ENCODE peak calls at places on chromosome 6, in five cellular contexts. One of them, this sample, is unnamed.

GRCh38 chr6:160895562-160895961 is 96.0 kb upstream of the MAP3K4 start:
- DNase-seq in breast epithelium: no peak
- DNase-seq in NCI-H748 treated with DMSO at 0.1 percent for 48 hours: no peak
- DNase-seq in lower leg skin: no peak
- DNase-seq in CD4-positive, alpha-beta T cell: no peak
- DNase-seq in this sample: no peak

GRCh38 chr6:62298745-62299392 is 12.8 kb upstream of the KHDRBS2 start:
- DNase-seq in breast epithelium: no peak
- DNase-seq in NCI-H748 treated with DMSO at 0.1 percent for 48 hours: no peak
- DNase-seq in lower leg skin: no peak
- DNase-seq in CD4-positive, alpha-beta T cell: no peak
- DNase-seq in this sample: no peak

GRCh38 chr6:92231220-92231701 is 1188.1 kb downstream of the EPHA7 start:
- DNase-seq in breast epithelium: no peak
- DNase-seq in NCI-H748 treated with DMSO at 0.1 percent for 48 hours: peak
- DNase-seq in lower leg skin: no peak
- DNase-seq in CD4-positive, alpha-beta T cell: no peak
- DNase-seq in this sample: peak

GRCh38 chr6:27668442-27669275 is 195.8 kb upstream of the ZNF184 start:
- DNase-seq in breast epithelium: no peak
- DNase-seq in NCI-H748 treated with DMSO at 0.1 percent for 48 hours: peak
- DNase-seq in lower leg skin: no peak
- DNase-seq in CD4-positive, alpha-beta T cell: no peak
- DNase-seq in this sample: peak

GRCh38 chr6:8274240-8274639 is 161.1 kb downstream of the SLC35B3 start:
- DNase-seq in breast epithelium: no peak
- DNase-seq in NCI-H748 treated with DMSO at 0.1 percent for 48 hours: no peak
- DNase-seq in lower leg skin: no peak
- DNase-seq in CD4-positive, alpha-beta T cell: no peak
- DNase-seq in this sample: no peak

GRCh38 chr6:34922177-34922663 is 33.2 kb downstream of the ANKS1A start:
- DNase-seq in breast epithelium: no peak
- DNase-seq in NCI-H748 treated with DMSO at 0.1 percent for 48 hours: no peak
- DNase-seq in lower leg skin: no peak
- DNase-seq in CD4-positive, alpha-beta T cell: no peak
- DNase-seq in this sample: no peak

GRCh38 chr6:15882345-15882744 is 219.5 kb upstream of the DTNBP1 start:
- DNase-seq in breast epithelium: no peak
- DNase-seq in NCI-H748 treated with DMSO at 0.1 percent for 48 hours: no peak
- DNase-seq in lower leg skin: no peak
- DNase-seq in CD4-positive, alpha-beta T cell: no peak
- DNase-seq in this sample: peak

GRCh38 chr6:108203189-108204119 is 37.6 kb downstream of the NR2E1 start:
- DNase-seq in breast epithelium: no peak
- DNase-seq in NCI-H748 treated with DMSO at 0.1 percent for 48 hours: no peak
- DNase-seq in lower leg skin: no peak
- DNase-seq in CD4-positive, alpha-beta T cell: no peak
- DNase-seq in this sample: no peak

GRCh38 chr6:138485005-138485545 is 14.2 kb downstream of the NHSL1 start:
- DNase-seq in breast epithelium: no peak
- DNase-seq in NCI-H748 treated with DMSO at 0.1 percent for 48 hours: peak
- DNase-seq in lower leg skin: no peak
- DNase-seq in CD4-positive, alpha-beta T cell: no peak
- DNase-seq in this sample: peak

GRCh38 chr6:33289784-33290315 is 449 bp downstream of the PFDN6 start:
- DNase-seq in breast epithelium: no peak
- DNase-seq in NCI-H748 treated with DMSO at 0.1 percent for 48 hours: no peak
- DNase-seq in lower leg skin: no peak
- DNase-seq in CD4-positive, alpha-beta T cell: no peak
- DNase-seq in this sample: no peak

GRCh38 chr6:35642471-35643161 is 46.1 kb downstream of the FKBP5 start:
- DNase-seq in breast epithelium: no peak
- DNase-seq in NCI-H748 treated with DMSO at 0.1 percent for 48 hours: no peak
- DNase-seq in lower leg skin: no peak
- DNase-seq in CD4-positive, alpha-beta T cell: no peak
- DNase-seq in this sample: no peak

GRCh38 chr6:164502838-164503237 is 806.6 kb downstream of the C6orf118 start:
- DNase-seq in breast epithelium: no peak
- DNase-seq in NCI-H748 treated with DMSO at 0.1 percent for 48 hours: no peak
- DNase-seq in lower leg skin: no peak
- DNase-seq in CD4-positive, alpha-beta T cell: no peak
- DNase-seq in this sample: no peak

GRCh38 chr6:4270799-4271198 is 135.4 kb upstream of the ECI2 start:
- DNase-seq in breast epithelium: no peak
- DNase-seq in NCI-H748 treated with DMSO at 0.1 percent for 48 hours: no peak
- DNase-seq in lower leg skin: no peak
- DNase-seq in CD4-positive, alpha-beta T cell: no peak
- DNase-seq in this sample: no peak

GRCh38 chr6:145948328-145948727 is 15.8 kb downstream of the SHPRH start:
- DNase-seq in breast epithelium: no peak
- DNase-seq in NCI-H748 treated with DMSO at 0.1 percent for 48 hours: no peak
- DNase-seq in lower leg skin: no peak
- DNase-seq in CD4-positive, alpha-beta T cell: no peak
- DNase-seq in this sample: no peak

GRCh38 chr6:144467153-144467762 is 182.1 kb downstream of the UTRN start:
- DNase-seq in breast epithelium: no peak
- DNase-seq in NCI-H748 treated with DMSO at 0.1 percent for 48 hours: no peak
- DNase-seq in lower leg skin: no peak
- DNase-seq in CD4-positive, alpha-beta T cell: no peak
- DNase-seq in this sample: no peak

GRCh38 chr6:42279966-42280629 is 62.4 kb upstream of the MRPS10 start:
- DNase-seq in breast epithelium: no peak
- DNase-seq in NCI-H748 treated with DMSO at 0.1 percent for 48 hours: no peak
- DNase-seq in lower leg skin: no peak
- DNase-seq in CD4-positive, alpha-beta T cell: no peak
- DNase-seq in this sample: no peak

GRCh38 chr6:3281669-3282460 is 23.1 kb downstream of the PSMG4 start:
- DNase-seq in breast epithelium: no peak
- DNase-seq in NCI-H748 treated with DMSO at 0.1 percent for 48 hours: no peak
- DNase-seq in lower leg skin: no peak
- DNase-seq in CD4-positive, alpha-beta T cell: no peak
- DNase-seq in this sample: no peak

GRCh38 chr6:56552212-56553130 is 90.2 kb downstream of the DST start:
- DNase-seq in breast epithelium: no peak
- DNase-seq in NCI-H748 treated with DMSO at 0.1 percent for 48 hours: no peak
- DNase-seq in lower leg skin: no peak
- DNase-seq in CD4-positive, alpha-beta T cell: no peak
- DNase-seq in this sample: no peak

GRCh38 chr6:50822078-50822476 is 3.4 kb downstream of the TFAP2B start:
- DNase-seq in breast epithelium: no peak
- DNase-seq in NCI-H748 treated with DMSO at 0.1 percent for 48 hours: peak
- DNase-seq in lower leg skin: no peak
- DNase-seq in CD4-positive, alpha-beta T cell: no peak
- DNase-seq in this sample: peak

GRCh38 chr6:39079726-39080125 is 31.1 kb downstream of the GLP1R start:
- DNase-seq in breast epithelium: no peak
- DNase-seq in NCI-H748 treated with DMSO at 0.1 percent for 48 hours: no peak
- DNase-seq in lower leg skin: no peak
- DNase-seq in CD4-positive, alpha-beta T cell: no peak
- DNase-seq in this sample: no peak

GRCh38 chr6:1575213-1576041 is 34.3 kb upstream of the FOXC1 start:
- DNase-seq in breast epithelium: peak
- DNase-seq in NCI-H748 treated with DMSO at 0.1 percent for 48 hours: no peak
- DNase-seq in lower leg skin: no peak
- DNase-seq in CD4-positive, alpha-beta T cell: no peak
- DNase-seq in this sample: no peak

GRCh38 chr6:100446922-100447899 is 17.5 kb downstream of the SIM1 start:
- DNase-seq in breast epithelium: no peak
- DNase-seq in NCI-H748 treated with DMSO at 0.1 percent for 48 hours: no peak
- DNase-seq in lower leg skin: no peak
- DNase-seq in CD4-positive, alpha-beta T cell: no peak
- DNase-seq in this sample: no peak

GRCh38 chr6:132491303-132491702 is 21.6 kb downstream of the STX7 start:
- DNase-seq in breast epithelium: no peak
- DNase-seq in NCI-H748 treated with DMSO at 0.1 percent for 48 hours: no peak
- DNase-seq in lower leg skin: no peak
- DNase-seq in CD4-positive, alpha-beta T cell: no peak
- DNase-seq in this sample: no peak

GRCh38 chr6:107116328-107116892 is 1.1 kb upstream of the BEND3 start:
- DNase-seq in breast epithelium: no peak
- DNase-seq in NCI-H748 treated with DMSO at 0.1 percent for 48 hours: peak
- DNase-seq in lower leg skin: no peak
- DNase-seq in CD4-positive, alpha-beta T cell: no peak
- DNase-seq in this sample: peak

GRCh38 chr6:63573899-63574553 is 1.7 kb downstream of the LOC128125822 start:
- DNase-seq in breast epithelium: no peak
- DNase-seq in NCI-H748 treated with DMSO at 0.1 percent for 48 hours: peak
- DNase-seq in lower leg skin: peak
- DNase-seq in CD4-positive, alpha-beta T cell: peak
- DNase-seq in this sample: peak

GRCh38 chr6:119349341-119350201 is at the start of gene MAN1A1:
- DNase-seq in breast epithelium: peak
- DNase-seq in NCI-H748 treated with DMSO at 0.1 percent for 48 hours: peak
- DNase-seq in lower leg skin: peak
- DNase-seq in CD4-positive, alpha-beta T cell: peak
- DNase-seq in this sample: peak

GRCh38 chr6:38143191-38144154 is 323.9 kb downstream of the ZFAND3 start:
- DNase-seq in breast epithelium: no peak
- DNase-seq in NCI-H748 treated with DMSO at 0.1 percent for 48 hours: no peak
- DNase-seq in lower leg skin: no peak
- DNase-seq in CD4-positive, alpha-beta T cell: no peak
- DNase-seq in this sample: peak

GRCh38 chr6:132446136-132446535 is 44.9 kb upstream of the MOXD1 start:
- DNase-seq in breast epithelium: no peak
- DNase-seq in NCI-H748 treated with DMSO at 0.1 percent for 48 hours: no peak
- DNase-seq in lower leg skin: no peak
- DNase-seq in CD4-positive, alpha-beta T cell: no peak
- DNase-seq in this sample: no peak

GRCh38 chr6:169833258-169833794 is 81.9 kb downstream of the ERMARD start:
- DNase-seq in breast epithelium: no peak
- DNase-seq in NCI-H748 treated with DMSO at 0.1 percent for 48 hours: no peak
- DNase-seq in lower leg skin: no peak
- DNase-seq in CD4-positive, alpha-beta T cell: no peak
- DNase-seq in this sample: no peak

GRCh38 chr6:157240059-157240959 is 83.0 kb downstream of the TMEM242 start:
- DNase-seq in breast epithelium: no peak
- DNase-seq in NCI-H748 treated with DMSO at 0.1 percent for 48 hours: peak
- DNase-seq in lower leg skin: peak
- DNase-seq in CD4-positive, alpha-beta T cell: no peak
- DNase-seq in this sample: peak

GRCh38 chr6:143634486-143634885 is 43.3 kb upstream of the PHACTR2 start:
- DNase-seq in breast epithelium: no peak
- DNase-seq in NCI-H748 treated with DMSO at 0.1 percent for 48 hours: no peak
- DNase-seq in lower leg skin: no peak
- DNase-seq in CD4-positive, alpha-beta T cell: no peak
- DNase-seq in this sample: peak

GRCh38 chr6:3850451-3851203 is 1.5 kb downstream of the FAM50B start:
- DNase-seq in breast epithelium: no peak
- DNase-seq in NCI-H748 treated with DMSO at 0.1 percent for 48 hours: no peak
- DNase-seq in lower leg skin: no peak
- DNase-seq in CD4-positive, alpha-beta T cell: no peak
- DNase-seq in this sample: no peak

GRCh38 chr6:21149460-21149859 is 444.1 kb upstream of the SOX4 start:
- DNase-seq in breast epithelium: no peak
- DNase-seq in NCI-H748 treated with DMSO at 0.1 percent for 48 hours: no peak
- DNase-seq in lower leg skin: no peak
- DNase-seq in CD4-positive, alpha-beta T cell: no peak
- DNase-seq in this sample: no peak

GRCh38 chr6:6577736-6578135 is 10.8 kb upstream of the LY86 start:
- DNase-seq in breast epithelium: no peak
- DNase-seq in NCI-H748 treated with DMSO at 0.1 percent for 48 hours: no peak
- DNase-seq in lower leg skin: no peak
- DNase-seq in CD4-positive, alpha-beta T cell: no peak
- DNase-seq in this sample: no peak

GRCh38 chr6:106477158-106477557 is 116.6 kb downstream of the CRYBG1 start:
- DNase-seq in breast epithelium: no peak
- DNase-seq in NCI-H748 treated with DMSO at 0.1 percent for 48 hours: no peak
- DNase-seq in lower leg skin: no peak
- DNase-seq in CD4-positive, alpha-beta T cell: no peak
- DNase-seq in this sample: no peak

GRCh38 chr6:158666637-158667359 is 16.9 kb downstream of the SYTL3 start:
- DNase-seq in breast epithelium: peak
- DNase-seq in NCI-H748 treated with DMSO at 0.1 percent for 48 hours: no peak
- DNase-seq in lower leg skin: no peak
- DNase-seq in CD4-positive, alpha-beta T cell: no peak
- DNase-seq in this sample: no peak

GRCh38 chr6:121884056-121884455 is 448.6 kb downstream of the GJA1 start:
- DNase-seq in breast epithelium: no peak
- DNase-seq in NCI-H748 treated with DMSO at 0.1 percent for 48 hours: no peak
- DNase-seq in lower leg skin: no peak
- DNase-seq in CD4-positive, alpha-beta T cell: no peak
- DNase-seq in this sample: no peak

This sample was measured in NCI-H526.